ENCODE peak calls at places on chromosomes 3 and 15, in seven cellular contexts. F is CD4-positive, alpha-beta T cell; V is IMR-90; B is A549; N is caudate nucleus; L is SJSA1; C is CD4-positive, CD25-positive, alpha-beta regulatory T cell. M is an unnamed sample.
A peak's percentile ranks its signal among the peaks of the same experiment; 100 is the strongest.

GRCh38 chr3:145266368-145266767 is 894.6 kb downstream of the PLOD2 start:
- DNase-seq in F (no peak), V (no peak), B (no peak), N (no peak), L (no peak), C (no peak), M (no peak)

GRCh38 chr3:52528596-52529375 is 4.9 kb downstream of the NT5DC2 start:
- DNase-seq in F (no peak), V (no peak), B (no peak), N (no peak), L (no peak), C (no peak), M (no peak)

GRCh38 chr15:58467121-58467721 is 35.4 kb downstream of the LIPC start:
- DNase-seq in F (no peak), V (no peak), B (no peak), N (no peak), L (no peak), C (no peak), M (no peak)

GRCh38 chr15:56672721-56673120 is 60.6 kb downstream of the ZNF280D start:
- DNase-seq in F (no peak), V (peak; percentile 79), B (no peak), N (no peak), L (no peak), C (no peak), M (no peak)

GRCh38 chr3:127041264-127041820 is 58.4 kb downstream of the PLXNA1 start:
- DNase-seq in F (no peak), V (no peak), B (no peak), N (no peak), L (no peak), C (no peak), M (no peak)

GRCh38 chr3:171768281-171768925 is 41.9 kb downstream of the PLD1 start:
- DNase-seq in F (no peak), V (no peak), B (no peak), N (no peak), L (no peak), C (no peak), M (no peak)

GRCh38 chr3:69032137-69032536 is 18.7 kb upstream of the EOGT start:
- DNase-seq in F (no peak), V (peak; percentile 71), B (no peak), N (no peak), L (no peak), C (no peak), M (no peak)

GRCh38 chr3:16516695-16517481 is 3.4 kb upstream of the RFTN1 start:
- DNase-seq in F (no peak), V (peak; percentile 74), B (peak; percentile 38), N (peak; percentile 26), L (peak; percentile 68), C (peak; percentile 77), M (no peak)

GRCh38 chr15:26889298-26889898 is 22.5 kb downstream of the GABRA5 start:
- DNase-seq in F (peak; percentile 10), V (peak; percentile 64), B (peak; percentile 82), N (peak; percentile 65), L (no peak), C (peak; percentile 77), M (no peak)

GRCh38 chr15:80328496-80328895 is 75.7 kb upstream of the ARNT2 start:
- DNase-seq in F (no peak), V (no peak), B (no peak), N (no peak), L (no peak), C (no peak), M (no peak)

GRCh38 chr3:142828703-142829304 is 60.1 kb downstream of the PCOLCE2 start:
- DNase-seq in F (peak; percentile 24), V (peak; percentile 70), B (peak; percentile 84), N (peak; percentile 66), L (peak; percentile 63), C (peak; percentile 69), M (peak; percentile 69)

GRCh38 chr3:161548301-161548700 is 51.7 kb downstream of the OTOL1 start:
- DNase-seq in F (no peak), V (no peak), B (no peak), N (no peak), L (no peak), C (no peak), M (no peak)

GRCh38 chr3:87186631-87187159 is 40.4 kb upstream of the CHMP2B start:
- DNase-seq in F (no peak), V (no peak), B (no peak), N (no peak), L (no peak), C (no peak), M (no peak)

GRCh38 chr3:169404491-169404890 is 259.0 kb downstream of the MECOM start:
- DNase-seq in F (no peak), V (no peak), B (no peak), N (no peak), L (no peak), C (no peak), M (no peak)

GRCh38 chr15:70605606-70606410 is 157.6 kb downstream of the UACA start:
- DNase-seq in F (no peak), V (peak; percentile 84), B (no peak), N (peak; percentile 63), L (no peak), C (no peak), M (peak; percentile 22)
- H3K27ac ChIP-seq in F (no peak overlapping the region), V (no peak overlapping the region), B (peak overlapping the region; percentile 22), N (peak overlapping the region; percentile 76), L (no peak overlapping the region), C (no peak overlapping the region), M (no peak overlapping the region)

GRCh38 chr3:188472331-188472730 is 318.4 kb downstream of the LPP start:
- DNase-seq in F (no peak), V (peak; percentile 26), B (no peak), N (no peak), L (no peak), C (no peak), M (no peak)

GRCh38 chr3:188468672-188469071 is 314.7 kb downstream of the LPP start:
- DNase-seq in F (no peak), V (no peak), B (no peak), N (peak; percentile 8), L (no peak), C (no peak), M (peak; percentile 36)

GRCh38 chr3:188470508-188471130 is 316.7 kb downstream of the LPP start:
- DNase-seq in F (no peak), V (no peak), B (no peak), N (no peak), L (no peak), C (no peak), M (no peak)

GRCh38 chr3:188468196-188468595 is 314.2 kb downstream of the LPP start:
- DNase-seq in F (no peak), V (no peak), B (no peak), N (no peak), L (no peak), C (no peak), M (no peak)

GRCh38 chr3:188469228-188469885 is 315.4 kb downstream of the LPP start:
- DNase-seq in F (no peak), V (no peak), B (no peak), N (no peak), L (peak; percentile 67), C (no peak), M (no peak)
- H3K27ac ChIP-seq in F (no peak overlapping the region), V (no peak overlapping the region), B (no peak overlapping the region), N (peak overlapping the region; percentile 87), L (peak overlapping the region; percentile 55), C (no peak overlapping the region), M (peak overlapping the region; percentile 49)

GRCh38 chr3:129017531-129017899 is 16.4 kb downstream of the EFCC1 start:
- DNase-seq in F (no peak), V (no peak), B (no peak), N (no peak), L (no peak), C (no peak), M (no peak)
- H3K27ac ChIP-seq in F (peak overlapping the region; percentile 54), V (no peak overlapping the region), B (no peak overlapping the region), N (no peak overlapping the region), L (no peak overlapping the region), C (no peak overlapping the region), M (no peak overlapping the region)

GRCh38 chr15:99983171-99983891 is 250.1 kb upstream of the LYSMD4 start:
- DNase-seq in F (no peak), V (no peak), B (no peak), N (no peak), L (no peak), C (no peak), M (no peak)
- H3K27ac ChIP-seq in F (no peak overlapping the region), V (no peak overlapping the region), B (no peak overlapping the region), N (no peak overlapping the region), L (no peak overlapping the region), C (no peak overlapping the region), M (no peak overlapping the region)

GRCh38 chr3:34216713-34217346 is 418.4 kb downstream of the PDCD6IP start:
- DNase-seq in F (no peak), V (no peak), B (no peak), N (no peak), L (no peak), C (no peak), M (no peak)

GRCh38 chr3:34213481-34213880 is 415.1 kb downstream of the PDCD6IP start:
- DNase-seq in F (no peak), V (no peak), B (no peak), N (no peak), L (no peak), C (no peak), M (peak; percentile 53)

GRCh38 chr3:34212671-34213070 is 414.2 kb downstream of the PDCD6IP start:
- DNase-seq in F (no peak), V (peak; percentile 4), B (no peak), N (no peak), L (no peak), C (no peak), M (no peak)

GRCh38 chr3:34207826-34208225 is 409.4 kb downstream of the PDCD6IP start:
- DNase-seq in F (no peak), V (no peak), B (no peak), N (no peak), L (no peak), C (no peak), M (no peak)

GRCh38 chr3:34212175-34212574 is 413.7 kb downstream of the PDCD6IP start:
- DNase-seq in F (no peak), V (no peak), B (no peak), N (no peak), L (no peak), C (no peak), M (no peak)
- H3K27ac ChIP-seq in F (no peak overlapping the region), V (no peak overlapping the region), B (no peak overlapping the region), N (no peak overlapping the region), L (no peak overlapping the region), C (no peak overlapping the region), M (no peak overlapping the region)

GRCh38 chr3:190121061-190121765 is 516 bp upstream of the P3H2 start:
- DNase-seq in F (no peak), V (no peak), B (no peak), N (no peak), L (no peak), C (no peak), M (no peak)
- H3K27ac ChIP-seq in F (no peak overlapping the region), V (peak overlapping the region; percentile 6), B (peak overlapping the region; percentile 96), N (no peak overlapping the region), L (peak overlapping the region; percentile 70), C (no peak overlapping the region), M (peak overlapping the region; percentile 77)

DNA sequence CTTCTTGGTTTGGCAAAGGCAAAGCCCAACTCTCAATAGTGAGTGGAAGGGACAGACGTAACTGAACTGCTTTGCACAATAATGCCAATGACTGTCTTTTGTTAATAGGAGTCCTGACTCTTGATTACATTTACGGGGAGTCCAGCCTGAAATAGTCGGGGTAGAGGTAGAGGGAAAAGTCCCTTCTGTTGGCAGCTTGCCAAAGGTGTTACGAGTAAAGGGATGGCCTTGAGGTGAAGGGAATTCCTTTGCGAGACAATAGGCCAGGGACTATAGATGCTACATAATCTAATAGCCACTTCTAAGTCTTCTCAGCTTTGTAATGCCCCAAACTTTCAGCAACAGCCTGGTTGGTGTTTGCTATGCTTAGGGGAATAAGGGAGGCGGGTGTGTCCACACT is 2.2 kb upstream of the SENP2 start:
- DNase-seq in F (no peak), V (no peak), B (no peak), N (no peak), L (no peak), C (no peak), M (no peak)
- H3K27ac ChIP-seq in F (no peak overlapping the region), V (no peak overlapping the region), B (no peak overlapping the region), N (no peak overlapping the region), L (no peak overlapping the region), C (no peak overlapping the region), M (no peak overlapping the region)

M was measured in substantia nigra.